ENCODE peak calls at places on chromosome 5, in four cellular contexts. F is chondrocyte, J is lower leg skin, O is breast epithelium. E is an unnamed sample.
A peak's percentile ranks its signal among the peaks of the same experiment; 100 is the strongest.

GRCh38 chr5:159497221-159497620 is 166.9 kb upstream of the IL12B start:
- DNase-seq in F (no peak), J (no peak), O (no peak), E (no peak)

GRCh38 chr5:137642091-137642490 is 93.8 kb downstream of the KLHL3 start:
- DNase-seq in F (no peak), J (no peak), O (no peak), E (no peak)

GRCh38 chr5:181205735-181206401 is 872 bp upstream of the TRIM7 start:
- DNase-seq in F (no peak), J (no peak), O (no peak), E (no peak)

GRCh38 chr5:85938201-85938600 is 679.5 kb upstream of the COX7C start:
- DNase-seq in F (no peak), J (no peak), O (no peak), E (no peak)

GRCh38 chr5:17004441-17005086 is 68.5 kb upstream of the MYO10 start:
- DNase-seq in F (no peak), J (no peak), O (no peak), E (no peak)

GRCh38 chr5:170355601-170356098 is 33.5 kb downstream of the KCNMB1 start:
- DNase-seq in F (no peak), J (no peak), O (no peak), E (no peak)

GRCh38 chr5:160640417-160640816 is 211.6 kb downstream of the ATP10B start:
- DNase-seq in F (no peak), J (no peak), O (no peak), E (no peak)

GRCh38 chr5:134252671-134253070 is 26.8 kb upstream of the PPP2CA start:
- DNase-seq in F (no peak), J (no peak), O (no peak), E (no peak)

GRCh38 chr5:131589510-131590348 is 45.3 kb downstream of the RAPGEF6 start:
- DNase-seq in F (no peak), J (no peak), O (no peak), E (no peak)

GRCh38 chr5:76402251-76402879 is 720 bp upstream of the IQGAP2 start:
- DNase-seq in F (no peak), J (peak; percentile 30), O (no peak), E (no peak)

GRCh38 chr5:133890776-133891280 is 77.6 kb downstream of the C5orf15 start:
- DNase-seq in F (peak; percentile 40), J (no peak), O (no peak), E (no peak)

GRCh38 chr5:119629339-119629738 is at the start of gene FAM170A:
- DNase-seq in F (no peak), J (no peak), O (no peak), E (no peak)

GRCh38 chr5:105639068-105639467 is 2031.7 kb downstream of the EFNA5 start:
- DNase-seq in F (no peak), J (no peak), O (no peak), E (no peak)

GRCh38 chr5:83767409-83767992 is 46.8 kb upstream of the HAPLN1 start:
- DNase-seq in F (no peak), J (no peak), O (no peak), E (no peak)

GRCh38 chr5:152369298-152369697 is 35.8 kb downstream of the NMUR2 start:
- DNase-seq in F (no peak), J (no peak), O (no peak), E (no peak)

GRCh38 chr5:53874409-53874808 is 314.0 kb downstream of the NDUFS4 start:
- DNase-seq in F (no peak), J (no peak), O (no peak), E (no peak)

GRCh38 chr5:2737273-2738155 is 14.0 kb downstream of the IRX2 start:
- DNase-seq in F (no peak), J (no peak), O (no peak), E (no peak)

GRCh38 chr5:15790446-15791005 is 290.5 kb downstream of the FBXL7 start:
- DNase-seq in F (no peak), J (no peak), O (no peak), E (no peak)

GRCh38 chr5:142385194-142385593 is 60.4 kb upstream of the SPRY4 start:
- DNase-seq in F (peak; percentile 42), J (no peak), O (no peak), E (no peak)

GRCh38 chr5:175885813-175886212 is 14.4 kb downstream of the CPLX2 start:
- DNase-seq in F (no peak), J (no peak), O (no peak), E (no peak)

DNA sequence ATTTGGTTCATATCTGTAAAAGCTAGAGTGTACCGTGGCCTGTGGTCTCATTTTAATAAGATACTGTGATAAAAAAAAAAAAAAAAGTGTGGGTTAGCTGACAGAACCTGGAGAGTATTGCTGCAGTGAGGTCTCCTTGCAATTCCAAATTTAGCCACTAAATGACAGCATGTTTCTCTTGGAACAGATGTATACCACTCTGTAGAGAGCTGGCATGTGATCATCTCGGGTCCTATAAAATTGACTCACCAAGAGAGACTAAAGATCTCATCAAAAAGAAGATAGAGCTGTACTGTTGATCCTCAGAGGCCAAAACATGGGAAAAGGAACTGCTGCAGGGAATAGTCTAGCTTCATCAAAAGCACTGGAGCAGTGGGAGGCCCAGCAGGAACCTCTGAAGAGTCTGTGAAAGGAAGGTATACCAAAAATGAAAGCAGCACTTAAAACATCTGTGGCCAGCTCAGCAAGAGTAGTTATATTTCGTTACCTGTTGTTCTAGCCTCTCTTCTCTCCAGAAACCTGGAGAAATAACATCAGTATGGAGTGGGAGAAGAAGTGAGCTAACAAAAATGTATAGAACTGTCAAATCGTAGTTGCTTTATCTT is 826.8 kb downstream of the EFNA5 start:
- DNase-seq in F (no peak), J (no peak), O (no peak), E (no peak)
- TF ChIP-seq CTCF in F (peak; percentile 47), J (no peak), O (no peak), E (peak; percentile 1)

GRCh38 chr5:150778103-150778516 is 447 bp upstream of the SMIM3 start:
- DNase-seq in F (no peak), J (no peak), O (no peak), E (no peak)

GRCh38 chr5:150779397-150780179 is 1.0 kb downstream of the SMIM3 start:
- DNase-seq in F (no peak), J (no peak), O (no peak), E (no peak)

GRCh38 chr5:150777685-150778084 is 872 bp upstream of the SMIM3 start:
- DNase-seq in F (no peak), J (no peak), O (no peak), E (no peak)

GRCh38 chr5:150780180-150780692 is 1.7 kb downstream of the SMIM3 start:
- DNase-seq in F (no peak), J (no peak), O (no peak), E (peak; percentile 24)

GRCh38 chr5:150778517-150779396 is at the start of gene SMIM3:
- DNase-seq in F (no peak), J (peak; percentile 64), O (peak; percentile 81), E (peak; percentile 38)
- TF ChIP-seq CTCF in F (peak; percentile 75), J (no peak), O (no peak), E (peak; percentile 26)

DNA sequence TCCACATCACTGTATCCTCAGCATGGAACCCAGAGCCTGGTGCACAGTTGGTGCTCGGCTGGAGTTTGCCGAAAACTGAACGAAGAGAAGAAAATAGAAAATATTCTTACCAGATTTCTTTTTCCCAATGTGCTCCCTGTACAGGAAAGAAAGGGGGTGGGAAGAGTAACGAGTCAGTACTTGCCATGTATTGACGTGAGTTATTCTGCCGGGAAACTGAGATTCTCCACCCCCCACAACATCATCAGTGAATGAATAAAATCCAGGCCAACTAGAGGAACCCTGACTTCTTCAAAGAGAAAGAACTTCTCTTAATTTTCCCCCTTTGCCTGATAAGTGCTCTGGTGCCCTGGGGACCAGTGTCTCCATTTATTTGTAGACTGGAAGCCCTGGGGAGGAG is 80.6 kb downstream of the SH3PXD2B start:
- DNase-seq in F (no peak), J (no peak), O (no peak), E (no peak)
- TF ChIP-seq CTCF in F (no peak), J (no peak), O (no peak), E (no peak)

GRCh38 chr5:56247596-56247995 is 14.5 kb upstream of the ANKRD55 start:
- DNase-seq in F (no peak), J (no peak), O (no peak), E (no peak)

GRCh38 chr5:56246769-56247168 is 13.6 kb upstream of the ANKRD55 start:
- DNase-seq in F (no peak), J (no peak), O (no peak), E (no peak)

DNA sequence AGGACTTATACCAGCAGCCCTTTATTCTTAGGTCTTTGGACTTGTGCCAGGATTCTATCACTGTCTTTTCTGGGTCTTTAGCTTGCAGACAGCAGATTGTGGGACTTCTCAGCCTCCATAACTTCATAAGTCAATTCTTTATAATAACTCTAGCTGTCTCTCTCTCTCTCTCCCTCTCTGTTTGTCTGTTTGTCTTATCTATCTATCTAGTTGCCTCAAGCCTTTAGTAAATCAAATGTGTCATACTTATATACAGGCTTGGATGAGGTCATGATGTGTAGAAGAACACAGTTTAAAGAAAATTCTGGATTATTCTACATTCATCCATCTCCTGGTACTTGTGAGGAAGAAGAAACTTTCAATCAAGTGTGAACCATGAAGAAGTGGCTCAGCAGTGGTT is 11.5 kb upstream of the ANKRD55 start:
- DNase-seq in F (no peak), J (no peak), O (no peak), E (no peak)
- TF ChIP-seq CTCF in F (no peak), J (no peak), O (no peak), E (no peak)

DNA sequence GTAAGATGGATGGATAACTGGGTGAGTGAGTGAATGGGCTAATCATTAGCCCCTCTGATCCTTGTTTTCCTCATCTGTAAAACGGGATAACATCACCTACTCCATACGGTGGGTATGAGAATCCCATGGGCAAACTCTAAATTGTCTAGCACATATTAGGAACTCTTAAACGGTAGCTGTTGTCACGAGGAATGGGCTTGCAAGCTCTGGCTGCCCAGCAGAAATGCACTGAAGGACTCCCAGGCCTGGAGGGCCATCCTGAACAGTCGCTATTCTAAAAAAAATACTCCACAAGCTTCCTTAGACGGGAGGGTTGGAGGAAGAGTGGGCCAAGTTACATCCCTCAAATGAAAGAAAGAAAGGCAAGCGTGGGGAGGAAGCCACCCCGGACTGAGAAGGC is 711 bp upstream of the POU4F3 start:
- DNase-seq in F (no peak), J (no peak), O (no peak), E (no peak)
- TF ChIP-seq CTCF in F (no peak), J (no peak), O (no peak), E (no peak)